ENCODE peak calls at places on chromosomes 2 and 18, in five cellular contexts. P is body of pancreas, H is hepatocyte, D is breast epithelium, A is lower lobe of right lung. U is an unnamed sample.
A peak's percentile ranks its signal among the peaks of the same experiment; 100 is the strongest.

GRCh38 chr2:109402980-109403840 is 210.6 kb downstream of the SEPTIN10 start:
- DNase-seq in D (no peak), H (no peak), P (no peak), A (no peak), U (no peak)

GRCh38 chr2:204638795-204639194 is 93.5 kb downstream of the PARD3B start:
- DNase-seq in A (no peak), H (peak; percentile 7), D (no peak), P (no peak), U (no peak)

GRCh38 chr2:20725782-20726181 is 58.8 kb downstream of the GDF7 start:
- DNase-seq in P (no peak), A (no peak), H (no peak), D (no peak), U (no peak)

GRCh38 chr2:96304606-96305005 is 740 bp downstream of the SNRNP200 start:
- DNase-seq in P (no peak), H (no peak), D (no peak), A (no peak), U (no peak)

GRCh38 chr2:170714156-170715061 is 728 bp upstream of the SP5 start:
- DNase-seq in H (peak; percentile 74), D (no peak), A (peak; percentile 70), P (peak; percentile 77), U (peak; percentile 74)

GRCh38 chr2:47014564-47015051 is 99.0 kb upstream of the MCFD2 start:
- DNase-seq in D (no peak), H (no peak), A (no peak), P (no peak), U (no peak)

GRCh38 chr2:241902357-241902991 is 32.9 kb downstream of the RTP5 start:
- DNase-seq in D (no peak), A (peak; percentile 40), P (peak; percentile 73), H (no peak), U (no peak)

GRCh38 chr18:74773171-74773624 is 175.5 kb downstream of the ZNF407 start:
- DNase-seq in A (no peak), D (no peak), H (no peak), P (no peak), U (no peak)

GRCh38 chr18:39419315-39419714 is 1853.7 kb upstream of the CELF4 start:
- DNase-seq in H (no peak), D (no peak), P (no peak), A (no peak), U (no peak)

GRCh38 chr18:61136852-61137251 is 196.4 kb upstream of the CDH20 start:
- DNase-seq in D (no peak), A (no peak), H (no peak), P (no peak), U (no peak)

GRCh38 chr2:137367361-137367760 is 596.9 kb upstream of the HNMT start:
- DNase-seq in H (no peak), A (no peak), D (no peak), P (no peak), U (no peak)

GRCh38 chr2:160007111-160007510 is 55.3 kb downstream of the PLA2R1 start:
- DNase-seq in P (no peak), A (no peak), D (no peak), H (no peak), U (no peak)

GRCh38 chr18:46155652-46156051 is 51.5 kb downstream of the HAUS1 start:
- DNase-seq in A (no peak), H (no peak), P (no peak), D (no peak), U (no peak)

GRCh38 chr2:101827246-101827645 is 129.7 kb downstream of the MAP4K4 start:
- DNase-seq in A (no peak), D (no peak), H (peak; percentile 80), P (no peak), U (no peak)

GRCh38 chr2:102235042-102235473 is 48.2 kb downstream of the IL1RL2 start:
- DNase-seq in H (no peak), D (no peak), A (no peak), P (no peak), U (no peak)

GRCh38 chr2:676647-677055 is 555 bp downstream of the TMEM18 start:
- DNase-seq in D (peak; percentile 97), A (peak; percentile 100), H (peak; percentile 99), P (peak; percentile 99), U (peak; percentile 99)

GRCh38 chr2:239114119-239114581 is 266.3 kb downstream of the TWIST2 start:
- DNase-seq in D (no peak), A (no peak), H (peak; percentile 28), P (peak; percentile 48), U (peak; percentile 39)

GRCh38 chr2:181784556-181784955 is 104.2 kb upstream of the NEUROD1 start:
- DNase-seq in P (no peak), D (no peak), H (no peak), A (no peak), U (no peak)

GRCh38 chr2:202064881-202065230 is 8.2 kb upstream of the KIAA2012 start:
- DNase-seq in D (no peak), A (no peak), P (no peak), H (no peak), U (no peak)

GRCh38 chr2:422676-423435 is 135.0 kb upstream of the ALKAL2 start:
- DNase-seq in P (no peak), A (no peak), D (no peak), H (no peak), U (no peak)

GRCh38 chr2:241895732-241896641 is 26.5 kb downstream of the RTP5 start:
- DNase-seq in H (peak; percentile 61), D (peak; percentile 40), A (peak; percentile 44), P (peak; percentile 74), U (peak; percentile 31)

GRCh38 chr2:209577376-209578357 is 153.8 kb downstream of the MAP2 start:
- DNase-seq in A (no peak), D (no peak), H (peak; percentile 32), P (no peak), U (peak; percentile 7)
- TF ChIP-seq CTCF in A (peak; percentile 47), D (no peak), H (peak; percentile 60), P (peak; percentile 30), U (no peak)

GRCh38 chr18:57791192-57791591 is 11.9 kb downstream of the ATP8B1 start:
- DNase-seq in A (no peak), P (no peak), H (no peak), D (no peak), U (no peak)
- H3K4me1 ChIP-seq in A (peaks cover 40% of the 10 kb centered on the region), P (peaks cover 86% of the 10 kb centered on the region), H (peaks cover 28% of the 10 kb centered on the region), D (no peaks in the 10 kb centered on the region), U (peaks cover 34% of the 10 kb centered on the region)

GRCh38 chr2:57504787-57505186 is 541.8 kb upstream of the VRK2 start:
- DNase-seq in H (no peak), A (no peak), D (no peak), P (no peak), U (no peak)

GRCh38 chr2:57515366-57515765 is 531.2 kb upstream of the VRK2 start:
- DNase-seq in P (no peak), H (no peak), D (no peak), A (no peak), U (no peak)

GRCh38 chr2:57510704-57511103 is 535.9 kb upstream of the VRK2 start:
- DNase-seq in P (no peak), D (no peak), H (no peak), A (no peak), U (no peak)
- TF ChIP-seq CTCF in P (no peak), D (no peak), H (no peak), A (no peak), U (no peak)

DNA sequence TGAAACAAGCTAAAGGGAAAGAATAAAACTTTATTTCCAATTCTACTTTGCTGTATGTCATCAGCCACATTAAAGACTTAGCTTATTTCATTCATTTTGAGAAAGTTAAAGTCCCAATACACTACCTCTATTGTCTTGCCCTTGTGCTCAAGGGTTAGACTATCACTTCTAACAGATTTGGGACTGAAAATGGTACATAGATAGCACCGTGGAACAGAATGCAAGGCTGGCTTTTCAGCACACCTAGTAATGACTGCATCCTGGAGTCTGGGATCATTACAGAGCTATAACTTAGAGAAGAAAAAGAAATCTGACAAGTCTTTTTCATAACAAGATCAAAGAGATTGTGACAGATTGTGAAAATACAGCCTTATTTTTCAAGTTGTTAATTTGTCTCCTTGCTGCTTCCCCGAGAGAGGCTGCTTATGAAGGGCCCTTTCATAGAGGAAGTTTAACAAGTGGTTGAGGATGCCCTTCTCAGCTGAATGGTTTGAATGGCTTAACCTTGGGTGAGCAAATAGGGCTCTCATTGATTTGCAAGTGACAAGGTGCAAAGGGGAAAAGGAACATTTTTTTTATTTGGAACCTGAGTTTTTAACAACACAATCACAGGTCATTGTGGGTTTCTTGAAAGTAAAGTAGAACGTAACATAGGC is 371.8 kb downstream of the EPHA4 start:
- DNase-seq in A (no peak), D (no peak), H (no peak), P (no peak), U (no peak)
- H3K4me1 ChIP-seq in A (no peaks in the 10 kb centered on the region), D (no peaks in the 10 kb centered on the region), H (peaks cover 14% of the 10 kb centered on the region), P (no peaks in the 10 kb centered on the region), U (no peaks in the 10 kb centered on the region)

GRCh38 chr2:25041307-25041927 is 459 bp upstream of the EFR3B start:
- DNase-seq in D (peak; percentile 36), H (peak; percentile 84), P (peak; percentile 77), A (peak; percentile 79), U (peak; percentile 75)
- TF ChIP-seq CTCF in D (no peak), H (peak; percentile 19), P (peak; percentile 19), A (peak; percentile 32), U (no peak)

GRCh38 chr2:38439226-38439612 is 62.1 kb upstream of the ATL2 start:
- DNase-seq in P (no peak), A (no peak), H (no peak), D (no peak), U (no peak)
- H3K4me1 ChIP-seq in P (peaks cover 12% of the 10 kb centered on the region), A (peaks cover 11% of the 10 kb centered on the region), H (peaks cover 25% of the 10 kb centered on the region), D (no peaks in the 10 kb centered on the region), U (no peaks in the 10 kb centered on the region)

GRCh38 chr2:56215911-56216310 is 32.1 kb downstream of the CCDC85A start:
- DNase-seq in P (no peak), D (no peak), H (no peak), A (no peak), U (no peak)

GRCh38 chr2:56217106-56217505 is 33.3 kb downstream of the CCDC85A start:
- DNase-seq in P (no peak), A (no peak), H (no peak), D (no peak), U (no peak)
- TF ChIP-seq CTCF in P (no peak), A (no peak), H (no peak), D (no peak), U (no peak)

DNA sequence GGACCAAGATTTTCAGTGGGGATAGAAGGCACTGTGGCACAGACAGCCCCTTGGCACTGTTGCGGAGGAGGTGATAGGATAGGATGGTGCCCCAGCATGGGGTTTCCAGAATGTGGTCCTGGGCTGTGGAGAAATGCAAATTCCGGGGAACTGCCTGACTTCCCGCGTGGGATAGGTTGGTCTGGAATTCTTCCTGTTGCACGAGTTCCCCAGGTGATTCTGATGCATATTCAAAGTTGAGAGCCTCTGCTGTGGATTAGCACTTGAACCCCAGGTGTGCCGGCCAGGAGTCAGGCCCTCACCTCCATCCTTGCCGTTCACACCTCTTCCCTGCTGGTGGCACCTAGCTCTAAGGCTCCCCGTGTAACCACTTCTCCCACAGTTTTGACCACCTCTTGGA is 15.5 kb downstream of the NCK2 start:
- DNase-seq in H (no peak), P (no peak), A (no peak), D (no peak), U (no peak)
- H3K4me1 ChIP-seq in H (peaks cover 8% of the 10 kb centered on the region), P (peaks cover 43% of the 10 kb centered on the region), A (peaks cover 18% of the 10 kb centered on the region), D (no peaks in the 10 kb centered on the region), U (no peaks in the 10 kb centered on the region)

U was measured in mucosa of descending colon.